ENCODE peak calls at places on chromosomes 3 and 15, in nine cellular contexts. One of them, this sample, is unnamed.

GRCh38 chr15:36161781-36162212 is 417.6 kb upstream of the CDIN1 start:
- DNase-seq in heart right ventricle: peak
- DNase-seq in K562: no peak
- DNase-seq in Peyer's patch: no peak
- DNase-seq in aorta: no peak
- DNase-seq in right atrium auricular region: peak
- DNase-seq in trophoblast cell: peak
- DNase-seq in neuronal stem cell: peak
- DNase-seq in pancreas: no peak
- DNase-seq in this sample: no peak

GRCh38 chr15:55084673-55085072 is 112.1 kb downstream of the RSL24D1 start:
- DNase-seq in heart right ventricle: no peak
- DNase-seq in K562: no peak
- DNase-seq in Peyer's patch: no peak
- DNase-seq in aorta: no peak
- DNase-seq in right atrium auricular region: no peak
- DNase-seq in trophoblast cell: no peak
- DNase-seq in neuronal stem cell: no peak
- DNase-seq in pancreas: no peak
- DNase-seq in this sample: no peak

GRCh38 chr3:31008986-31009385 is 114.5 kb upstream of the GADL1 start:
- DNase-seq in heart right ventricle: no peak
- DNase-seq in K562: no peak
- DNase-seq in Peyer's patch: no peak
- DNase-seq in aorta: no peak
- DNase-seq in right atrium auricular region: no peak
- DNase-seq in trophoblast cell: no peak
- DNase-seq in neuronal stem cell: no peak
- DNase-seq in pancreas: no peak
- DNase-seq in this sample: no peak

GRCh38 chr3:32203854-32204253 is 34.6 kb upstream of the CMTM8 start:
- DNase-seq in heart right ventricle: no peak
- DNase-seq in K562: no peak
- DNase-seq in Peyer's patch: no peak
- DNase-seq in aorta: no peak
- DNase-seq in right atrium auricular region: no peak
- DNase-seq in trophoblast cell: peak
- DNase-seq in neuronal stem cell: no peak
- DNase-seq in pancreas: no peak
- DNase-seq in this sample: no peak

GRCh38 chr3:157865449-157865862 is 240.8 kb downstream of the SHOX2 start:
- DNase-seq in heart right ventricle: no peak
- DNase-seq in K562: peak
- DNase-seq in Peyer's patch: peak
- DNase-seq in aorta: no peak
- DNase-seq in right atrium auricular region: no peak
- DNase-seq in trophoblast cell: peak
- DNase-seq in neuronal stem cell: peak
- DNase-seq in pancreas: no peak
- DNase-seq in this sample: no peak

GRCh38 chr3:151926956-151927355 is 53.5 kb downstream of the SUCNR1 start:
- DNase-seq in heart right ventricle: no peak
- DNase-seq in K562: no peak
- DNase-seq in Peyer's patch: no peak
- DNase-seq in aorta: no peak
- DNase-seq in right atrium auricular region: no peak
- DNase-seq in trophoblast cell: peak
- DNase-seq in neuronal stem cell: no peak
- DNase-seq in pancreas: no peak
- DNase-seq in this sample: no peak

GRCh38 chr3:17041009-17041408 is 156.3 kb downstream of the PLCL2 start:
- DNase-seq in heart right ventricle: no peak
- DNase-seq in K562: no peak
- DNase-seq in Peyer's patch: no peak
- DNase-seq in aorta: no peak
- DNase-seq in right atrium auricular region: no peak
- DNase-seq in trophoblast cell: no peak
- DNase-seq in neuronal stem cell: no peak
- DNase-seq in pancreas: no peak
- DNase-seq in this sample: no peak

GRCh38 chr15:41557673-41558399 is 1.2 kb upstream of the TYRO3 start:
- DNase-seq in heart right ventricle: no peak
- DNase-seq in K562: peak
- DNase-seq in Peyer's patch: peak
- DNase-seq in aorta: peak
- DNase-seq in right atrium auricular region: no peak
- DNase-seq in trophoblast cell: peak
- DNase-seq in neuronal stem cell: peak
- DNase-seq in pancreas: peak
- DNase-seq in this sample: peak

GRCh38 chr3:85142626-85143025 is 183.8 kb downstream of the CADM2 start:
- DNase-seq in heart right ventricle: no peak
- DNase-seq in K562: no peak
- DNase-seq in Peyer's patch: no peak
- DNase-seq in aorta: no peak
- DNase-seq in right atrium auricular region: no peak
- DNase-seq in trophoblast cell: no peak
- DNase-seq in neuronal stem cell: no peak
- DNase-seq in pancreas: no peak
- DNase-seq in this sample: no peak

GRCh38 chr3:38599886-38600285 is 49.6 kb downstream of the SCN5A start:
- DNase-seq in heart right ventricle: no peak
- DNase-seq in K562: no peak
- DNase-seq in Peyer's patch: peak
- DNase-seq in aorta: peak
- DNase-seq in right atrium auricular region: no peak
- DNase-seq in trophoblast cell: no peak
- DNase-seq in neuronal stem cell: no peak
- DNase-seq in pancreas: no peak
- DNase-seq in this sample: no peak

GRCh38 chr3:111723293-111723963 is 128.3 kb upstream of the ZBED2 start:
- DNase-seq in heart right ventricle: no peak
- DNase-seq in K562: no peak
- DNase-seq in Peyer's patch: no peak
- DNase-seq in aorta: no peak
- DNase-seq in right atrium auricular region: no peak
- DNase-seq in trophoblast cell: peak
- DNase-seq in neuronal stem cell: no peak
- DNase-seq in pancreas: no peak
- DNase-seq in this sample: peak

GRCh38 chr15:40469776-40470390 is 901 bp upstream of the CHST14 start:
- DNase-seq in heart right ventricle: no peak
- DNase-seq in K562: no peak
- DNase-seq in Peyer's patch: peak
- DNase-seq in aorta: no peak
- DNase-seq in right atrium auricular region: no peak
- DNase-seq in trophoblast cell: no peak
- DNase-seq in neuronal stem cell: no peak
- DNase-seq in pancreas: no peak
- DNase-seq in this sample: no peak

GRCh38 chr15:33083232-33084006 is 111.1 kb downstream of the FMN1 start:
- DNase-seq in heart right ventricle: no peak
- DNase-seq in K562: no peak
- DNase-seq in Peyer's patch: no peak
- DNase-seq in aorta: no peak
- DNase-seq in right atrium auricular region: no peak
- DNase-seq in trophoblast cell: peak
- DNase-seq in neuronal stem cell: no peak
- DNase-seq in pancreas: no peak
- DNase-seq in this sample: no peak

GRCh38 chr3:70554170-70554569 is 241.7 kb upstream of the MDFIC2 start:
- DNase-seq in heart right ventricle: no peak
- DNase-seq in K562: no peak
- DNase-seq in Peyer's patch: no peak
- DNase-seq in aorta: no peak
- DNase-seq in right atrium auricular region: no peak
- DNase-seq in trophoblast cell: no peak
- DNase-seq in neuronal stem cell: no peak
- DNase-seq in pancreas: no peak
- DNase-seq in this sample: no peak

GRCh38 chr3:100602506-100603444 is 6.6 kb upstream of the ADGRG7 start:
- DNase-seq in heart right ventricle: no peak
- DNase-seq in K562: no peak
- DNase-seq in Peyer's patch: no peak
- DNase-seq in aorta: no peak
- DNase-seq in right atrium auricular region: no peak
- DNase-seq in trophoblast cell: no peak
- DNase-seq in neuronal stem cell: no peak
- DNase-seq in pancreas: no peak
- DNase-seq in this sample: no peak

GRCh38 chr3:197260491-197261163 is 37.8 kb downstream of the DLG1 start:
- DNase-seq in heart right ventricle: no peak
- DNase-seq in K562: no peak
- DNase-seq in Peyer's patch: no peak
- DNase-seq in aorta: no peak
- DNase-seq in right atrium auricular region: no peak
- DNase-seq in trophoblast cell: no peak
- DNase-seq in neuronal stem cell: no peak
- DNase-seq in pancreas: no peak
- DNase-seq in this sample: no peak

GRCh38 chr15:70833897-70834765 is 19.8 kb downstream of the LARP6 start:
- DNase-seq in heart right ventricle: no peak
- DNase-seq in K562: no peak
- DNase-seq in Peyer's patch: no peak
- DNase-seq in aorta: no peak
- DNase-seq in right atrium auricular region: no peak
- DNase-seq in trophoblast cell: no peak
- DNase-seq in neuronal stem cell: no peak
- DNase-seq in pancreas: no peak
- DNase-seq in this sample: no peak

GRCh38 chr15:85407421-85408269 is 27.2 kb downstream of the AKAP13 start:
- DNase-seq in heart right ventricle: no peak
- DNase-seq in K562: no peak
- DNase-seq in Peyer's patch: no peak
- DNase-seq in aorta: no peak
- DNase-seq in right atrium auricular region: no peak
- DNase-seq in trophoblast cell: peak
- DNase-seq in neuronal stem cell: no peak
- DNase-seq in pancreas: no peak
- DNase-seq in this sample: no peak

GRCh38 chr3:143207338-143207961 is 87.9 kb downstream of the CHST2 start:
- DNase-seq in heart right ventricle: no peak
- DNase-seq in K562: peak
- DNase-seq in Peyer's patch: no peak
- DNase-seq in aorta: no peak
- DNase-seq in right atrium auricular region: no peak
- DNase-seq in trophoblast cell: no peak
- DNase-seq in neuronal stem cell: no peak
- DNase-seq in pancreas: no peak
- DNase-seq in this sample: no peak

GRCh38 chr15:27017168-27017809 is 46.3 kb downstream of the GABRG3 start:
- DNase-seq in heart right ventricle: no peak
- DNase-seq in K562: peak
- DNase-seq in Peyer's patch: no peak
- DNase-seq in aorta: no peak
- DNase-seq in right atrium auricular region: no peak
- DNase-seq in trophoblast cell: peak
- DNase-seq in neuronal stem cell: peak
- DNase-seq in pancreas: no peak
- DNase-seq in this sample: no peak

GRCh38 chr15:65354835-65355172 is 23.0 kb downstream of the IGDCC3 start:
- DNase-seq in heart right ventricle: no peak
- DNase-seq in K562: no peak
- DNase-seq in Peyer's patch: no peak
- DNase-seq in aorta: no peak
- DNase-seq in right atrium auricular region: no peak
- DNase-seq in trophoblast cell: no peak
- DNase-seq in neuronal stem cell: no peak
- DNase-seq in pancreas: no peak
- DNase-seq in this sample: no peak
- H3K27ac ChIP-seq in heart right ventricle: no peak
- H3K27ac ChIP-seq in K562: no peak
- H3K27ac ChIP-seq in Peyer's patch: no peak
- H3K27ac ChIP-seq in aorta: no peak
- H3K27ac ChIP-seq in right atrium auricular region: no peak
- H3K27ac ChIP-seq in trophoblast cell: peak
- H3K27ac ChIP-seq in neuronal stem cell: peak
- H3K27ac ChIP-seq in pancreas: no peak
- H3K27ac ChIP-seq in this sample: no peak

DNA sequence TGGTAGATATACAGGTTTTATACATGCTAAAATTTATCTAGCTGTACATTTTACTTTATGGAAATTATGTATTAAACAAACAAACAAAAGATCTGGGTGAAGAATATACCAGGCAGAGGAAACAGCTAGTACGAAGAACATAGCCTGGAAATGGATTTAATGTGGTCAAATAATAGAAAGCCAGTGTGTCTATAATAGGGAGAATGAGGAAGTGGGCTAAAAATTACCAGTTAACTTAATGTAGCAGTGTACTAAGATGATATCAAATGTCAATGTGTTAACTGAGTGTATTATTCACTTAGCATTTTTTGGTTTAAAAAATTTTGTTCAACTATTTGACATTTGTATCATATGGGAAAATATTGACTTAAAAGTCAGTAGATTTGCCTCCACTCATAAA is 22.8 kb upstream of the SLC15A2 start:
- DNase-seq in heart right ventricle: no peak
- DNase-seq in K562: no peak
- DNase-seq in Peyer's patch: no peak
- DNase-seq in aorta: no peak
- DNase-seq in right atrium auricular region: no peak
- DNase-seq in trophoblast cell: no peak
- DNase-seq in neuronal stem cell: no peak
- DNase-seq in pancreas: no peak
- DNase-seq in this sample: no peak
- H3K4me3 ChIP-seq in heart right ventricle: no peak
- H3K4me3 ChIP-seq in K562: no peak
- H3K4me3 ChIP-seq in Peyer's patch: no peak
- H3K4me3 ChIP-seq in aorta: no peak
- H3K4me3 ChIP-seq in right atrium auricular region: no peak
- H3K4me3 ChIP-seq in trophoblast cell: no peak
- H3K4me3 ChIP-seq in neuronal stem cell: no peak
- H3K4me3 ChIP-seq in pancreas: no peak
- H3K4me3 ChIP-seq in this sample: no peak

GRCh38 chr3:183958775-183959174 is 58.9 kb downstream of the ABCC5 start:
- DNase-seq in heart right ventricle: no peak
- DNase-seq in K562: no peak
- DNase-seq in Peyer's patch: no peak
- DNase-seq in aorta: no peak
- DNase-seq in right atrium auricular region: no peak
- DNase-seq in trophoblast cell: no peak
- DNase-seq in neuronal stem cell: no peak
- DNase-seq in pancreas: no peak
- DNase-seq in this sample: no peak
- H3K27ac ChIP-seq in heart right ventricle: no peak
- H3K27ac ChIP-seq in K562: peak
- H3K27ac ChIP-seq in Peyer's patch: no peak
- H3K27ac ChIP-seq in aorta: no peak
- H3K27ac ChIP-seq in right atrium auricular region: no peak
- H3K27ac ChIP-seq in trophoblast cell: no peak
- H3K27ac ChIP-seq in neuronal stem cell: no peak
- H3K27ac ChIP-seq in pancreas: no peak
- H3K27ac ChIP-seq in this sample: no peak

DNA sequence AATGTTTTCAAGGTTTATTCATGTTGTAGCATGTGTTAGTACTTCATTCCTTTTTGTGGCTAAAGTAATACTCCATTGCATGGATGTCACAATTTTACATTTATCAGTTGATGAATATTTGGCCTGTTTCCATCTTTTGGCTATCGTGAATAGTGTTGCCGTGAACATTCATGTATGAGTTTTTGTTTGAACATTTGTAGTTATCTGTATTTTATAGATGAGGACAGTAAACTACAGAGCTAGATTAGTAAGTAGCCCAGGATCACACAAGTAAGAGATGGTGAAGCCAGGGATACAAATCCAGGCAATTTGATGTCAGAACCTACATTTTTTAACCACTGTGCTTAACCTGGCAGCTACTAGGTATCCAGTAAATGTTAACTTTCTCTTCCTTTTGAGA is 63.2 kb downstream of the ASTE1 start:
- DNase-seq in heart right ventricle: no peak
- DNase-seq in K562: no peak
- DNase-seq in Peyer's patch: no peak
- DNase-seq in aorta: no peak
- DNase-seq in right atrium auricular region: no peak
- DNase-seq in trophoblast cell: peak
- DNase-seq in neuronal stem cell: no peak
- DNase-seq in pancreas: no peak
- DNase-seq in this sample: no peak
- H3K4me3 ChIP-seq in heart right ventricle: no peak
- H3K4me3 ChIP-seq in K562: no peak
- H3K4me3 ChIP-seq in Peyer's patch: no peak
- H3K4me3 ChIP-seq in aorta: no peak
- H3K4me3 ChIP-seq in right atrium auricular region: no peak
- H3K4me3 ChIP-seq in trophoblast cell: no peak
- H3K4me3 ChIP-seq in neuronal stem cell: no peak
- H3K4me3 ChIP-seq in pancreas: no peak
- H3K4me3 ChIP-seq in this sample: no peak